ENCODE peak calls at places on chromosome 15, in five cellular contexts. G, O, T, H and Y are unnamed samples.

GRCh38 chr15:89917442-89918085 is 4.8 kb upstream of the ARPIN start:
- DNase-seq in G (no peak), O (no peak), T (no peak), H (no peak), Y (no peak)

GRCh38 chr15:48332642-48333034 is 1.4 kb downstream of the DUT start:
- DNase-seq in G (no peak), O (no peak), T (no peak), H (no peak), Y (no peak)

GRCh38 chr15:72203507-72203837 is 5.9 kb upstream of the GRAMD2A start:
- DNase-seq in G (peak; percentile 76), O (no peak), T (peak; percentile 48), H (peak; percentile 66), Y (no peak)

GRCh38 chr15:71802770-71803169 is 7.6 kb upstream of the NR2E3 start:
- DNase-seq in G (no peak), O (peak; percentile 35), T (no peak), H (no peak), Y (peak; percentile 69)

GRCh38 chr15:91852741-91853500 is 587 bp upstream of the SLCO3A1 start:
- DNase-seq in G (peak; percentile 13), O (peak; percentile 68), T (no peak), H (peak; percentile 53), Y (peak; percentile 76)

GRCh38 chr15:78977091-78977571 is 32.3 kb upstream of the CTSH start:
- DNase-seq in G (no peak), O (no peak), T (no peak), H (no peak), Y (no peak)

GRCh38 chr15:68211656-68212320 is 6.7 kb upstream of the CALML4 start:
- DNase-seq in G (no peak), O (no peak), T (no peak), H (peak; percentile 47), Y (no peak)

GRCh38 chr15:74141591-74141990 is 11.2 kb downstream of the ISLR2 start:
- DNase-seq in G (no peak), O (no peak), T (no peak), H (no peak), Y (no peak)

GRCh38 chr15:74653426-74654082 is 37.9 kb downstream of the CLK3 start:
- DNase-seq in G (peak; percentile 41), O (no peak), T (no peak), H (no peak), Y (no peak)

GRCh38 chr15:72338617-72339321 is 18.8 kb upstream of the CELF6 start:
- DNase-seq in G (peak; percentile 99), O (no peak), T (peak; percentile 82), H (no peak), Y (no peak)

GRCh38 chr15:50718700-50719125 is 32.1 kb upstream of the TRPM7 start:
- DNase-seq in G (no peak), O (no peak), T (no peak), H (no peak), Y (no peak)

DNA sequence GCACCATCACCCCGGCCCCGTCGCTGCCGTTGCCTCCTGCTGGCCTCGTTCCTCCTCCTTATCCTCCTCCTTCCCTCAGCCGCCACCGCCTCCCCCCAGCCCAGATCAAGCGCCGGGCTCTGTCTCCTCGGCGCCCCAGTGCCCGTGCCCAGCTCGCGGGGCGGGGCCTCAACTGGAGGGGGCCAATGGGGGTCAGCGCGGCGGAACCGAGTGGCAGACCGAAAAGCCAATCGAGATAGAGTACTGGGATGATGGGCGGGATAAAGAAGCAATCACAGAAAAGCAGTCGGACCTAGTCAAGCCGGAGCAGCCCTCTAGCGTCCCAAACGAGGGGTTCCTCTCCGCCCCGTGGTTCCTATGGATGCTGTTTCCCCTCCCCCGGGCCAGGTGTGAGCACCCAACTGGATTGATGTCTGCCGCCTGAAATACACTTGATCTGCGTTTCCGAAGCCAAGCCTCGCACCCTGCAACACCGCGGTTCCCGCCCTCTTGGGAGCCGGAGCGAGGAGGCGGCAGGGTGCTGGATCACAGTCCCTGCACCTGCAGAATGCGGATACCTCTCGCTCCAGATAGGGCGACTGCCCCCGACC is at the start of gene FRMD5:
- DNase-seq in G (peak; percentile 80), O (peak; percentile 91), T (peak; percentile 92), H (peak; percentile 82), Y (peak; percentile 92)
- TF ChIP-seq CTCF in G (peak; percentile 54), O (no peak), T (peak; percentile 70), H (peak; percentile 37), Y (no peak)

GRCh38 chr15:60801336-60801735 is 322.4 kb upstream of the ICE2 start:
- DNase-seq in G (no peak), O (no peak), T (no peak), H (no peak), Y (no peak)
- TF ChIP-seq CTCF in G (no peak), O (no peak), T (no peak), H (no peak), Y (no peak)

DNA sequence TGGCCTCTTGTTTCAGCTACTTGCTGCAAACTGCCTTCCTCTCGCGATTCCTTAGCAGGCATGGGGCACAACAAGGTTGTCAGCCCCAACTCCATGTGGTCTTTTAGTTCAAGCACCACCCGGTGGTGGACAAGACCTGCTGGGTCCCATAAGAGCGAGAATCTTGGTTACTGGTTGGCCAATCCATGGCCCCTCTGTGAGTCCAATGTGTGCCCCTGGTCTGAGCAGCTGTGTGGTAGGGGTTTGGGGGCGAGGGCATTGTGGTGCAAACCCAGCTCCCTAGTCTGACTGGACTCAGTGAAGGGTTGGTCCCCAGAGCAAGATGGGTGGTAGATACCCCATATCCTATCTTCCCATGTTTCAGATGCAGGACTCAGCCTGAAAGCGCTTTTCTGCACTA is 48.8 kb downstream of the MESD start:
- DNase-seq in G (no peak), O (no peak), T (no peak), H (no peak), Y (no peak)
- TF ChIP-seq CTCF in G (no peak), O (no peak), T (no peak), H (no peak), Y (no peak)

GRCh38 chr15:80466543-80466942 is 62.4 kb downstream of the ARNT2 start:
- DNase-seq in G (no peak), O (no peak), T (no peak), H (no peak), Y (no peak)
- TF ChIP-seq CTCF in G (no peak), O (no peak), T (no peak), H (no peak), Y (no peak)

GRCh38 chr15:83446904-83447708 is at the start of gene SH3GL3:
- DNase-seq in G (no peak), O (peak; percentile 83), T (no peak), H (peak; percentile 74), Y (peak; percentile 74)
- TF ChIP-seq CTCF in G (peak; percentile 41), O (no peak), T (peak; percentile 27), H (no peak), Y (no peak)

GRCh38 chr15:42450434-42450790 is 40.5 kb downstream of the ZNF106 start:
- DNase-seq in G (no peak), O (no peak), T (no peak), H (no peak), Y (no peak)

GRCh38 chr15:42448281-42448680 is 42.7 kb downstream of the ZNF106 start:
- DNase-seq in G (no peak), O (no peak), T (no peak), H (no peak), Y (no peak)

GRCh38 chr15:42449770-42450433 is 41.0 kb downstream of the ZNF106 start:
- DNase-seq in G (no peak), O (no peak), T (no peak), H (no peak), Y (no peak)

GRCh38 chr15:42447599-42447998 is 43.3 kb downstream of the ZNF106 start:
- DNase-seq in G (no peak), O (no peak), T (no peak), H (no peak), Y (no peak)

DNA sequence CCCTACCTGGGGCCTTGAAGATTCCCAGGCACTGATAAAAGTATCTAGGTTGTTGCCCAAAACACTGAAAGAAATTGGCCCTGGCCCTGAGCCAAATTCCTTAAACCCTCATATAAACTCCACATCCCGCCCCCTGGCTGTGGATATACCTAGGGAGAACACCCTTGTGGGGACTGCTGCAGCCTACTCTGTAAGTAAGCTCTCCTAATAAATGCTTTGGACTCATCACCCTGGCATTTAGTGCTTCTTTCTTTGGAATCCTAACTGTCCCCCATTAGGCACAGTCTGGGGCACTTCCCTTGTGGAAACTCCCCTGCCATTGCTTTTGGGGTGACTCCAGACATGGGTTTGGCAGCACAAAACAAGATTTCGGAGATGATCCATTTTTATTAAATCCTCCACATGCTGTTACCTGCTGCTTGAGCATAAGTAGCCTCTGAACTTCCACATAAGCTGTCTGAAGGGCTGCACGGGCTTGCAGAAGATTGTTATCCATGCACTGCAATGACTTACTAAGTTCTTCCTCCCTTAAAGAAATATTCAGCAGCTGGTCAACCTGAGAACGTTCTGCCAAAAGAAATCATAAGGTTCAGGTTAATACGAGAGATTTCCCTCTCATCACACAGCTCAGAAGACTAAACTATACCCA is 46.4 kb downstream of the ZNF106 start:
- DNase-seq in G (no peak), O (no peak), T (no peak), H (no peak), Y (no peak)
- TF ChIP-seq CTCF in G (no peak), O (no peak), T (peak; percentile 14), H (no peak), Y (no peak)

GRCh38 chr15:42503822-42504221 is 8.4 kb downstream of the SNAP23 start:
- DNase-seq in G (no peak), O (no peak), T (no peak), H (no peak), Y (no peak)

GRCh38 chr15:42498212-42499038 is 3.0 kb downstream of the SNAP23 start:
- DNase-seq in G (no peak), O (no peak), T (no peak), H (no peak), Y (no peak)

GRCh38 chr15:42495361-42496212 is at the start of gene SNAP23:
- DNase-seq in G (peak; percentile 87), O (peak; percentile 94), T (peak; percentile 91), H (peak; percentile 95), Y (peak; percentile 89)

GRCh38 chr15:42502472-42502871 is 7.0 kb downstream of the SNAP23 start:
- DNase-seq in G (no peak), O (no peak), T (no peak), H (no peak), Y (no peak)

DNA sequence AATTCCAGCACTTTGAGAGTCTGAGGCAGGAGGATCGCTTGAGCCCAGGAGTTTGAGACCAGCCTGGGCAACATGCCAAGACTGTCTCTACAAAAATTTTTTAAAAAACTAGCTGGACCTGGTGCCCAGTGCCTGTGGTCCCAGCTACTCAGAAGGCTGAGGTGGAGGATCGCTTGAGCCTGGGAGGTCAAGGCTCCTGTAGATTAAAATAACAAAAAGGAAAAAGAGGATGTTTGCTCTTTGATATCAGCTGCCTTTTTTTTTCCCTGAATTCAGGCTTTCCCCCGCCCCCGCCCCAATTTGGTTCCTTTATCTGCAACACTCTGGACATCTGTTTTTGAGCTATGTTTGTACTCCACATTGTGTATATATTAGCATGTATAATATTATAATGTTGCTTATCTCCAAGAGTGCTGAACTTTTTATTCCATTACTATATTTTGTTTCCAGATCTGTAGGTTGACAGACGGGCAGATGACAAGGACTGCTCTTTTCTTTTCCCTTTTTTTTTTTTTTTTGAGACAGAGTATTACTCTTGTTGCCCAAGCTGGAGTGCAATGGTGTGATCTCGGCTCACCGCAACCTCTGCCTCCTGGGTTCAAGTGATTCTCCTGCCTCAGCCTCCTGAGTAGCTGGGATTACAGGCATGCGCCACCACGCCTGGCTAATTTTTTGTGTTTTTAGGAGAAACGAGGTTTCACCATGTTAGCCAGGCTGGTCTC is 4.6 kb downstream of the SNAP23 start:
- DNase-seq in G (no peak), O (no peak), T (no peak), H (no peak), Y (no peak)
- TF ChIP-seq CTCF in G (no peak), O (no peak), T (no peak), H (no peak), Y (no peak)

GRCh38 chr15:84934942-84935729 is 46.5 kb upstream of the PDE8A start:
- DNase-seq in G (no peak), O (no peak), T (no peak), H (no peak), Y (no peak)
- TF ChIP-seq CTCF in G (peak; percentile 31), O (no peak), T (no peak), H (no peak), Y (no peak)